ENCODE peak calls at places on chromosomes 16 and 17, in nine cellular contexts. One of them, this sample, is unnamed.

GRCh38 chr17:31211352-31212012 is 85.6 kb downstream of the OMG start:
- DNase-seq in foreskin fibroblast: peak; percentile 34
- DNase-seq in GM23338: no peak
- DNase-seq in H1: no peak
- DNase-seq in tibial artery: no peak
- DNase-seq in mammary epithelial cell: peak; percentile 8
- DNase-seq in heart left ventricle: no peak
- DNase-seq in GM06990: no peak
- DNase-seq in heart right ventricle: no peak
- DNase-seq in this sample: no peak

GRCh38 chr16:29738514-29738913 is 7.3 kb downstream of the C16orf54 start:
- DNase-seq in foreskin fibroblast: no peak
- DNase-seq in GM23338: no peak
- DNase-seq in H1: no peak
- DNase-seq in tibial artery: no peak
- DNase-seq in mammary epithelial cell: no peak
- DNase-seq in heart left ventricle: no peak
- DNase-seq in GM06990: no peak
- DNase-seq in heart right ventricle: no peak
- DNase-seq in this sample: no peak

GRCh38 chr17:17062866-17063265 is 20.6 kb downstream of the MPRIP start:
- DNase-seq in foreskin fibroblast: no peak
- DNase-seq in GM23338: no peak
- DNase-seq in H1: no peak
- DNase-seq in tibial artery: peak; percentile 28
- DNase-seq in mammary epithelial cell: peak; percentile 62
- DNase-seq in heart left ventricle: peak; percentile 60
- DNase-seq in GM06990: no peak
- DNase-seq in heart right ventricle: no peak
- DNase-seq in this sample: no peak

GRCh38 chr17:65809366-65809765 is 247.9 kb upstream of the AXIN2 start:
- DNase-seq in foreskin fibroblast: no peak
- DNase-seq in GM23338: no peak
- DNase-seq in H1: no peak
- DNase-seq in tibial artery: no peak
- DNase-seq in mammary epithelial cell: no peak
- DNase-seq in heart left ventricle: no peak
- DNase-seq in GM06990: no peak
- DNase-seq in heart right ventricle: no peak
- DNase-seq in this sample: no peak

GRCh38 chr17:65198653-65199382 is 61.6 kb downstream of the RGS9 start:
- DNase-seq in foreskin fibroblast: peak; percentile 71
- DNase-seq in GM23338: peak; percentile 78
- DNase-seq in H1: no peak
- DNase-seq in tibial artery: no peak
- DNase-seq in mammary epithelial cell: peak; percentile 35
- DNase-seq in heart left ventricle: no peak
- DNase-seq in GM06990: peak; percentile 26
- DNase-seq in heart right ventricle: peak; percentile 5
- DNase-seq in this sample: no peak

GRCh38 chr17:63837962-63838585 is 4.4 kb downstream of the SMARCD2 start:
- DNase-seq in foreskin fibroblast: no peak
- DNase-seq in GM23338: no peak
- DNase-seq in H1: no peak
- DNase-seq in tibial artery: no peak
- DNase-seq in mammary epithelial cell: no peak
- DNase-seq in heart left ventricle: no peak
- DNase-seq in GM06990: no peak
- DNase-seq in heart right ventricle: no peak
- DNase-seq in this sample: no peak

GRCh38 chr17:3827124-3827773 is 18.8 kb downstream of the NCBP3 start:
- DNase-seq in foreskin fibroblast: peak; percentile 75
- DNase-seq in GM23338: peak; percentile 90
- DNase-seq in H1: no peak
- DNase-seq in tibial artery: no peak
- DNase-seq in mammary epithelial cell: peak; percentile 51
- DNase-seq in heart left ventricle: no peak
- DNase-seq in GM06990: no peak
- DNase-seq in heart right ventricle: peak; percentile 25
- DNase-seq in this sample: no peak

GRCh38 chr17:44108440-44109311 is 14.8 kb downstream of the HDAC5 start:
- DNase-seq in foreskin fibroblast: peak; percentile 98
- DNase-seq in GM23338: no peak
- DNase-seq in H1: no peak
- DNase-seq in tibial artery: peak; percentile 94
- DNase-seq in mammary epithelial cell: no peak
- DNase-seq in heart left ventricle: peak; percentile 88
- DNase-seq in GM06990: no peak
- DNase-seq in heart right ventricle: peak; percentile 91
- DNase-seq in this sample: no peak

GRCh38 chr17:77207689-77208216 is 67.0 kb downstream of the SEC14L1 start:
- DNase-seq in foreskin fibroblast: no peak
- DNase-seq in GM23338: no peak
- DNase-seq in H1: no peak
- DNase-seq in tibial artery: no peak
- DNase-seq in mammary epithelial cell: no peak
- DNase-seq in heart left ventricle: no peak
- DNase-seq in GM06990: no peak
- DNase-seq in heart right ventricle: no peak
- DNase-seq in this sample: no peak

GRCh38 chr16:985237-985636 is 3.7 kb downstream of the SOX8 start:
- DNase-seq in foreskin fibroblast: no peak
- DNase-seq in GM23338: no peak
- DNase-seq in H1: no peak
- DNase-seq in tibial artery: no peak
- DNase-seq in mammary epithelial cell: no peak
- DNase-seq in heart left ventricle: no peak
- DNase-seq in GM06990: no peak
- DNase-seq in heart right ventricle: no peak
- DNase-seq in this sample: no peak

GRCh38 chr17:32588982-32589381 is 102.2 kb downstream of the CDK5R1 start:
- DNase-seq in foreskin fibroblast: no peak
- DNase-seq in GM23338: peak; percentile 78
- DNase-seq in H1: no peak
- DNase-seq in tibial artery: no peak
- DNase-seq in mammary epithelial cell: no peak
- DNase-seq in heart left ventricle: no peak
- DNase-seq in GM06990: no peak
- DNase-seq in heart right ventricle: no peak
- DNase-seq in this sample: no peak

GRCh38 chr17:31444026-31444425 is 52.6 kb downstream of the RAB11FIP4 start:
- DNase-seq in foreskin fibroblast: peak; percentile 35
- DNase-seq in GM23338: no peak
- DNase-seq in H1: no peak
- DNase-seq in tibial artery: no peak
- DNase-seq in mammary epithelial cell: no peak
- DNase-seq in heart left ventricle: no peak
- DNase-seq in GM06990: no peak
- DNase-seq in heart right ventricle: no peak
- DNase-seq in this sample: no peak

GRCh38 chr16:50593410-50594139 is 45.4 kb downstream of the NKD1 start:
- DNase-seq in foreskin fibroblast: no peak
- DNase-seq in GM23338: peak; percentile 87
- DNase-seq in H1: peak; percentile 23
- DNase-seq in tibial artery: no peak
- DNase-seq in mammary epithelial cell: no peak
- DNase-seq in heart left ventricle: peak; percentile 41
- DNase-seq in GM06990: no peak
- DNase-seq in heart right ventricle: no peak
- DNase-seq in this sample: no peak

GRCh38 chr17:55298111-55298510 is 33.4 kb downstream of the HLF start:
- DNase-seq in foreskin fibroblast: no peak
- DNase-seq in GM23338: no peak
- DNase-seq in H1: no peak
- DNase-seq in tibial artery: no peak
- DNase-seq in mammary epithelial cell: no peak
- DNase-seq in heart left ventricle: no peak
- DNase-seq in GM06990: no peak
- DNase-seq in heart right ventricle: no peak
- DNase-seq in this sample: no peak

GRCh38 chr16:88681709-88682451 is 4.4 kb downstream of the SNAI3 start:
- DNase-seq in foreskin fibroblast: peak; percentile 41
- DNase-seq in GM23338: no peak
- DNase-seq in H1: no peak
- DNase-seq in tibial artery: peak; percentile 79
- DNase-seq in mammary epithelial cell: no peak
- DNase-seq in heart left ventricle: peak; percentile 77
- DNase-seq in GM06990: peak; percentile 85
- DNase-seq in heart right ventricle: no peak
- DNase-seq in this sample: no peak

GRCh38 chr16:74813109-74813641 is 38.6 kb upstream of the FA2H start:
- DNase-seq in foreskin fibroblast: peak; percentile 85
- DNase-seq in GM23338: peak; percentile 94
- DNase-seq in H1: peak; percentile 86
- DNase-seq in tibial artery: peak; percentile 54
- DNase-seq in mammary epithelial cell: peak; percentile 52
- DNase-seq in heart left ventricle: peak; percentile 88
- DNase-seq in GM06990: peak; percentile 82
- DNase-seq in heart right ventricle: peak; percentile 47
- DNase-seq in this sample: no peak

GRCh38 chr17:16474012-16474725 is 17.8 kb downstream of the LRRC75A start:
- DNase-seq in foreskin fibroblast: no peak
- DNase-seq in GM23338: peak; percentile 63
- DNase-seq in H1: no peak
- DNase-seq in tibial artery: no peak
- DNase-seq in mammary epithelial cell: no peak
- DNase-seq in heart left ventricle: no peak
- DNase-seq in GM06990: no peak
- DNase-seq in heart right ventricle: no peak
- DNase-seq in this sample: no peak

GRCh38 chr17:27630607-27631408 is at the start of gene LGALS9:
- DNase-seq in foreskin fibroblast: peak; percentile 52
- DNase-seq in GM23338: no peak
- DNase-seq in H1: no peak
- DNase-seq in tibial artery: no peak
- DNase-seq in mammary epithelial cell: peak; percentile 29
- DNase-seq in heart left ventricle: no peak
- DNase-seq in GM06990: peak; percentile 57
- DNase-seq in heart right ventricle: peak; percentile 48
- DNase-seq in this sample: no peak

GRCh38 chr16:21599994-21600773 is 807 bp downstream of the METTL9 start:
- DNase-seq in foreskin fibroblast: peak; percentile 39
- DNase-seq in GM23338: peak; percentile 62
- DNase-seq in H1: no peak
- DNase-seq in tibial artery: no peak
- DNase-seq in mammary epithelial cell: peak; percentile 62
- DNase-seq in heart left ventricle: no peak
- DNase-seq in GM06990: peak; percentile 57
- DNase-seq in heart right ventricle: no peak
- DNase-seq in this sample: no peak
- TF ChIP-seq CTCF in foreskin fibroblast: no peak
- TF ChIP-seq CTCF in GM23338: no peak
- TF ChIP-seq CTCF in H1: no peak
- TF ChIP-seq CTCF in tibial artery: no peak
- TF ChIP-seq CTCF in mammary epithelial cell: no peak
- TF ChIP-seq CTCF in heart left ventricle: no peak
- TF ChIP-seq CTCF in GM06990: no peak
- TF ChIP-seq CTCF in heart right ventricle: no peak
- TF ChIP-seq CTCF in this sample: no peak

DNA sequence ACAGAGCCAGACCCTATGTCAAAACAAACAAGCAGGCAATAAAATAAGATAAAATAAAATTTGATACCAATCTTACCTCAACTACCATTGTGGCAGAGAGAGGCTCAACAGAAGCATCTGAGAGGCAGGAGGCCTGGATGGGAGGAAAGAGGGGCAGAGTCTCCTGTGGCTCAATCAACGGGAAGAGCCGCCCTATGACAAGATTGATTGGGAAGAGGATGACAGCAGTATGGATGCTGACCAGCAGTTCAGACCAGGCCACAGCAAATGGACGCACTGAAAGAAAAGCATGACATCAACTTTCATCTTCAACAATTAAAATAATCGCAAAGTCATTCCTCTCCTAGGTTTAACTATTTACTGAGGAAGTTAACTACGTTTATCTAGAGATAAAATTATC is 47.4 kb downstream of the PKD1L3 start:
- DNase-seq in foreskin fibroblast: no peak
- DNase-seq in GM23338: no peak
- DNase-seq in H1: no peak
- DNase-seq in tibial artery: no peak
- DNase-seq in mammary epithelial cell: no peak
- DNase-seq in heart left ventricle: no peak
- DNase-seq in GM06990: no peak
- DNase-seq in heart right ventricle: no peak
- DNase-seq in this sample: no peak
- H3K4me3 ChIP-seq in foreskin fibroblast: no peak overlapping the region
- H3K4me3 ChIP-seq in GM23338: no peak overlapping the region
- H3K4me3 ChIP-seq in H1: no peak overlapping the region
- H3K4me3 ChIP-seq in tibial artery: no peak overlapping the region
- H3K4me3 ChIP-seq in mammary epithelial cell: no peak overlapping the region
- H3K4me3 ChIP-seq in heart left ventricle: no peak overlapping the region
- H3K4me3 ChIP-seq in GM06990: no peak overlapping the region
- H3K4me3 ChIP-seq in heart right ventricle: no peak overlapping the region
- H3K4me3 ChIP-seq in this sample: no peak overlapping the region

GRCh38 chr17:36066365-36066945 is 2.4 kb downstream of the CCL18 start:
- DNase-seq in foreskin fibroblast: no peak
- DNase-seq in GM23338: no peak
- DNase-seq in H1: no peak
- DNase-seq in tibial artery: no peak
- DNase-seq in mammary epithelial cell: no peak
- DNase-seq in heart left ventricle: no peak
- DNase-seq in GM06990: no peak
- DNase-seq in heart right ventricle: no peak
- DNase-seq in this sample: no peak
- TF ChIP-seq CTCF in foreskin fibroblast: no peak
- TF ChIP-seq CTCF in GM23338: no peak
- TF ChIP-seq CTCF in H1: no peak
- TF ChIP-seq CTCF in tibial artery: no peak
- TF ChIP-seq CTCF in mammary epithelial cell: no peak
- TF ChIP-seq CTCF in heart left ventricle: no peak
- TF ChIP-seq CTCF in GM06990: no peak
- TF ChIP-seq CTCF in heart right ventricle: no peak
- TF ChIP-seq CTCF in this sample: no peak

GRCh38 chr17:75476752-75477492 is 20.5 kb downstream of the TMEM94 start:
- DNase-seq in foreskin fibroblast: no peak
- DNase-seq in GM23338: no peak
- DNase-seq in H1: no peak
- DNase-seq in tibial artery: no peak
- DNase-seq in mammary epithelial cell: no peak
- DNase-seq in heart left ventricle: no peak
- DNase-seq in GM06990: no peak
- DNase-seq in heart right ventricle: no peak
- DNase-seq in this sample: no peak
- H3K4me3 ChIP-seq in foreskin fibroblast: no peak overlapping the region
- H3K4me3 ChIP-seq in GM23338: no peak overlapping the region
- H3K4me3 ChIP-seq in H1: no peak overlapping the region
- H3K4me3 ChIP-seq in tibial artery: no peak overlapping the region
- H3K4me3 ChIP-seq in mammary epithelial cell: no peak overlapping the region
- H3K4me3 ChIP-seq in heart left ventricle: no peak overlapping the region
- H3K4me3 ChIP-seq in GM06990: no peak overlapping the region
- H3K4me3 ChIP-seq in heart right ventricle: peak overlapping the region; percentile 42
- H3K4me3 ChIP-seq in this sample: no peak overlapping the region